ENCODE peak calls at places on chromosomes 3 and 15, in ten cellular contexts. One of them, this sample, is unnamed.

GRCh38 chr15:45855210-45855906 is 220.5 kb downstream of the SQOR start:
- DNase-seq in NCI-H146: peak; percentile 71
- DNase-seq in HCT116: no peak
- DNase-seq in NCI-H748 treated with DMSO at 0.1 percent for 48 hours: no peak
- DNase-seq in SW480: no peak
- DNase-seq in iPS DF 19.7: no peak
- DNase-seq in NCI-H1048: no peak
- DNase-seq in osteoblast: no peak
- DNase-seq in Kasumi-1: no peak
- DNase-seq in stimulated activated CD4-positive, alpha-beta T cell treated with anti-CD3 and anti-CD28 coated beads, Interleukin-12 subunit alpha, Interleukin-12 subunit beta, amount 100 ng/mL, for 4 hours: no peak
- DNase-seq in this sample: no peak

GRCh38 chr15:67303490-67304363 is 49.1 kb downstream of the IQCH start:
- DNase-seq in NCI-H146: peak; percentile 24
- DNase-seq in HCT116: peak; percentile 42
- DNase-seq in NCI-H748 treated with DMSO at 0.1 percent for 48 hours: peak; percentile 1
- DNase-seq in SW480: peak; percentile 76
- DNase-seq in iPS DF 19.7: no peak
- DNase-seq in NCI-H1048: no peak
- DNase-seq in osteoblast: no peak
- DNase-seq in Kasumi-1: peak; percentile 49
- DNase-seq in stimulated activated CD4-positive, alpha-beta T cell treated with anti-CD3 and anti-CD28 coated beads, Interleukin-12 subunit alpha, Interleukin-12 subunit beta, amount 100 ng/mL, for 4 hours: no peak
- DNase-seq in this sample: peak; percentile 24

GRCh38 chr15:65414841-65415621 is 7.7 kb downstream of the IGDCC4 start:
- DNase-seq in NCI-H146: peak; percentile 90
- DNase-seq in HCT116: no peak
- DNase-seq in NCI-H748 treated with DMSO at 0.1 percent for 48 hours: no peak
- DNase-seq in SW480: no peak
- DNase-seq in iPS DF 19.7: peak; percentile 83
- DNase-seq in NCI-H1048: no peak
- DNase-seq in osteoblast: peak; percentile 91
- DNase-seq in Kasumi-1: no peak
- DNase-seq in stimulated activated CD4-positive, alpha-beta T cell treated with anti-CD3 and anti-CD28 coated beads, Interleukin-12 subunit alpha, Interleukin-12 subunit beta, amount 100 ng/mL, for 4 hours: no peak
- DNase-seq in this sample: peak; percentile 26

GRCh38 chr3:13517253-13517977 is 31.5 kb upstream of the FBLN2 start:
- DNase-seq in NCI-H146: no peak
- DNase-seq in HCT116: no peak
- DNase-seq in NCI-H748 treated with DMSO at 0.1 percent for 48 hours: no peak
- DNase-seq in SW480: no peak
- DNase-seq in iPS DF 19.7: no peak
- DNase-seq in NCI-H1048: no peak
- DNase-seq in osteoblast: peak; percentile 74
- DNase-seq in Kasumi-1: no peak
- DNase-seq in stimulated activated CD4-positive, alpha-beta T cell treated with anti-CD3 and anti-CD28 coated beads, Interleukin-12 subunit alpha, Interleukin-12 subunit beta, amount 100 ng/mL, for 4 hours: no peak
- DNase-seq in this sample: no peak

GRCh38 chr15:78977091-78977571 is 32.3 kb upstream of the CTSH start:
- DNase-seq in NCI-H146: no peak
- DNase-seq in HCT116: no peak
- DNase-seq in NCI-H748 treated with DMSO at 0.1 percent for 48 hours: no peak
- DNase-seq in SW480: no peak
- DNase-seq in iPS DF 19.7: no peak
- DNase-seq in NCI-H1048: no peak
- DNase-seq in osteoblast: no peak
- DNase-seq in Kasumi-1: peak; percentile 69
- DNase-seq in stimulated activated CD4-positive, alpha-beta T cell treated with anti-CD3 and anti-CD28 coated beads, Interleukin-12 subunit alpha, Interleukin-12 subunit beta, amount 100 ng/mL, for 4 hours: no peak
- DNase-seq in this sample: no peak

GRCh38 chr15:53833134-53833624 is 73.7 kb upstream of the WDR72 start:
- DNase-seq in NCI-H146: no peak
- DNase-seq in HCT116: no peak
- DNase-seq in NCI-H748 treated with DMSO at 0.1 percent for 48 hours: no peak
- DNase-seq in SW480: no peak
- DNase-seq in iPS DF 19.7: no peak
- DNase-seq in NCI-H1048: no peak
- DNase-seq in osteoblast: no peak
- DNase-seq in Kasumi-1: no peak
- DNase-seq in stimulated activated CD4-positive, alpha-beta T cell treated with anti-CD3 and anti-CD28 coated beads, Interleukin-12 subunit alpha, Interleukin-12 subunit beta, amount 100 ng/mL, for 4 hours: no peak
- DNase-seq in this sample: no peak

GRCh38 chr3:61783993-61784718 is 222.8 kb downstream of the PTPRG start:
- DNase-seq in NCI-H146: no peak
- DNase-seq in HCT116: no peak
- DNase-seq in NCI-H748 treated with DMSO at 0.1 percent for 48 hours: no peak
- DNase-seq in SW480: no peak
- DNase-seq in iPS DF 19.7: no peak
- DNase-seq in NCI-H1048: no peak
- DNase-seq in osteoblast: peak; percentile 57
- DNase-seq in Kasumi-1: peak; percentile 3
- DNase-seq in stimulated activated CD4-positive, alpha-beta T cell treated with anti-CD3 and anti-CD28 coated beads, Interleukin-12 subunit alpha, Interleukin-12 subunit beta, amount 100 ng/mL, for 4 hours: no peak
- DNase-seq in this sample: peak; percentile 59

GRCh38 chr3:184399410-184399809 is 19.6 kb downstream of the CHRD start:
- DNase-seq in NCI-H146: no peak
- DNase-seq in HCT116: no peak
- DNase-seq in NCI-H748 treated with DMSO at 0.1 percent for 48 hours: no peak
- DNase-seq in SW480: no peak
- DNase-seq in iPS DF 19.7: no peak
- DNase-seq in NCI-H1048: no peak
- DNase-seq in osteoblast: peak; percentile 96
- DNase-seq in Kasumi-1: no peak
- DNase-seq in stimulated activated CD4-positive, alpha-beta T cell treated with anti-CD3 and anti-CD28 coated beads, Interleukin-12 subunit alpha, Interleukin-12 subunit beta, amount 100 ng/mL, for 4 hours: no peak
- DNase-seq in this sample: peak; percentile 87

GRCh38 chr3:159837725-159838124 is 150.9 kb upstream of the IL12A start:
- DNase-seq in NCI-H146: no peak
- DNase-seq in HCT116: no peak
- DNase-seq in NCI-H748 treated with DMSO at 0.1 percent for 48 hours: no peak
- DNase-seq in SW480: no peak
- DNase-seq in iPS DF 19.7: no peak
- DNase-seq in NCI-H1048: no peak
- DNase-seq in osteoblast: no peak
- DNase-seq in Kasumi-1: no peak
- DNase-seq in stimulated activated CD4-positive, alpha-beta T cell treated with anti-CD3 and anti-CD28 coated beads, Interleukin-12 subunit alpha, Interleukin-12 subunit beta, amount 100 ng/mL, for 4 hours: no peak
- DNase-seq in this sample: no peak

GRCh38 chr3:122074621-122075265 is 19.6 kb downstream of the CD86 start:
- DNase-seq in NCI-H146: no peak
- DNase-seq in HCT116: no peak
- DNase-seq in NCI-H748 treated with DMSO at 0.1 percent for 48 hours: no peak
- DNase-seq in SW480: no peak
- DNase-seq in iPS DF 19.7: no peak
- DNase-seq in NCI-H1048: no peak
- DNase-seq in osteoblast: no peak
- DNase-seq in Kasumi-1: peak; percentile 64
- DNase-seq in stimulated activated CD4-positive, alpha-beta T cell treated with anti-CD3 and anti-CD28 coated beads, Interleukin-12 subunit alpha, Interleukin-12 subunit beta, amount 100 ng/mL, for 4 hours: no peak
- DNase-seq in this sample: no peak

This sample was measured in EL.